ENCODE peak calls at places on chromosomes 1 and 21, in ten cellular contexts. One of them, this sample, is unnamed.

GRCh38 chr1:18229620-18230019 is 122.0 kb downstream of the IGSF21 start:
- DNase-seq in nephron progenitor cell: no peak
- DNase-seq in AG10803: no peak
- DNase-seq in lower leg skin: no peak
- DNase-seq in fibroblast of the aortic adventitia: no peak
- DNase-seq in OCI-LY7: no peak
- DNase-seq in ovary: no peak
- DNase-seq in GM23338: no peak
- DNase-seq in neural progenitor cell: no peak
- DNase-seq in psoas muscle: no peak
- DNase-seq in this sample: no peak

GRCh38 chr1:221961532-221962292 is 219.8 kb upstream of the DUSP10 start:
- DNase-seq in psoas muscle: no peak
- DNase-seq in lower leg skin: no peak
- DNase-seq in neural progenitor cell: no peak
- DNase-seq in AG10803: peak; percentile 73
- DNase-seq in fibroblast of the aortic adventitia: peak; percentile 44
- DNase-seq in nephron progenitor cell: no peak
- DNase-seq in OCI-LY7: no peak
- DNase-seq in ovary: no peak
- DNase-seq in GM23338: no peak
- DNase-seq in this sample: peak; percentile 47

GRCh38 chr21:32733356-32733755 is 5.5 kb upstream of the SYNJ1 start:
- DNase-seq in psoas muscle: no peak
- DNase-seq in ovary: no peak
- DNase-seq in fibroblast of the aortic adventitia: no peak
- DNase-seq in lower leg skin: no peak
- DNase-seq in GM23338: no peak
- DNase-seq in OCI-LY7: no peak
- DNase-seq in AG10803: no peak
- DNase-seq in nephron progenitor cell: no peak
- DNase-seq in neural progenitor cell: no peak
- DNase-seq in this sample: no peak

GRCh38 chr1:7508052-7508745 is 262.9 kb upstream of the VAMP3 start:
- DNase-seq in GM23338: no peak
- DNase-seq in lower leg skin: no peak
- DNase-seq in ovary: no peak
- DNase-seq in psoas muscle: peak; percentile 30
- DNase-seq in neural progenitor cell: no peak
- DNase-seq in OCI-LY7: no peak
- DNase-seq in AG10803: no peak
- DNase-seq in fibroblast of the aortic adventitia: no peak
- DNase-seq in nephron progenitor cell: no peak
- DNase-seq in this sample: no peak

GRCh38 chr1:228208831-228209524 is 1.1 kb downstream of the OBSCN start:
- DNase-seq in ovary: no peak
- DNase-seq in nephron progenitor cell: no peak
- DNase-seq in AG10803: no peak
- DNase-seq in OCI-LY7: no peak
- DNase-seq in fibroblast of the aortic adventitia: no peak
- DNase-seq in psoas muscle: peak; percentile 76
- DNase-seq in lower leg skin: no peak
- DNase-seq in neural progenitor cell: no peak
- DNase-seq in GM23338: no peak
- DNase-seq in this sample: no peak

GRCh38 chr1:226195144-226195543 is 8.6 kb upstream of the ACBD3 start:
- DNase-seq in lower leg skin: no peak
- DNase-seq in nephron progenitor cell: no peak
- DNase-seq in ovary: no peak
- DNase-seq in neural progenitor cell: no peak
- DNase-seq in AG10803: no peak
- DNase-seq in psoas muscle: no peak
- DNase-seq in GM23338: no peak
- DNase-seq in fibroblast of the aortic adventitia: no peak
- DNase-seq in OCI-LY7: no peak
- DNase-seq in this sample: no peak

GRCh38 chr1:198162091-198162767 is 5.4 kb downstream of the NEK7 start:
- DNase-seq in psoas muscle: no peak
- DNase-seq in neural progenitor cell: no peak
- DNase-seq in AG10803: no peak
- DNase-seq in nephron progenitor cell: no peak
- DNase-seq in GM23338: no peak
- DNase-seq in lower leg skin: no peak
- DNase-seq in OCI-LY7: peak; percentile 42
- DNase-seq in ovary: no peak
- DNase-seq in fibroblast of the aortic adventitia: no peak
- DNase-seq in this sample: no peak

GRCh38 chr1:167441222-167441621 is 77.1 kb downstream of the CD247 start:
- DNase-seq in AG10803: no peak
- DNase-seq in OCI-LY7: no peak
- DNase-seq in fibroblast of the aortic adventitia: no peak
- DNase-seq in neural progenitor cell: no peak
- DNase-seq in lower leg skin: no peak
- DNase-seq in psoas muscle: no peak
- DNase-seq in ovary: no peak
- DNase-seq in nephron progenitor cell: no peak
- DNase-seq in GM23338: no peak
- DNase-seq in this sample: no peak

GRCh38 chr1:2545754-2546514 is 10.2 kb upstream of the TNFRSF14 start:
- DNase-seq in neural progenitor cell: peak; percentile 98
- DNase-seq in psoas muscle: peak; percentile 86
- DNase-seq in ovary: peak; percentile 58
- DNase-seq in fibroblast of the aortic adventitia: peak; percentile 48
- DNase-seq in lower leg skin: peak; percentile 89
- DNase-seq in GM23338: peak; percentile 95
- DNase-seq in nephron progenitor cell: peak; percentile 93
- DNase-seq in OCI-LY7: peak; percentile 93
- DNase-seq in AG10803: peak; percentile 58
- DNase-seq in this sample: peak; percentile 92

GRCh38 chr21:26846036-26846931 is 1.1 kb upstream of the ADAMTS1 start:
- DNase-seq in nephron progenitor cell: peak; percentile 75
- DNase-seq in psoas muscle: peak; percentile 91
- DNase-seq in GM23338: peak; percentile 81
- DNase-seq in OCI-LY7: no peak
- DNase-seq in AG10803: peak; percentile 80
- DNase-seq in neural progenitor cell: peak; percentile 79
- DNase-seq in ovary: peak; percentile 92
- DNase-seq in fibroblast of the aortic adventitia: peak; percentile 85
- DNase-seq in lower leg skin: peak; percentile 76
- DNase-seq in this sample: peak; percentile 71

GRCh38 chr1:47444578-47445465 is 7.0 kb downstream of the FOXD2 start:
- DNase-seq in lower leg skin: no peak
- DNase-seq in OCI-LY7: no peak
- DNase-seq in nephron progenitor cell: peak; percentile 68
- DNase-seq in GM23338: peak; percentile 60
- DNase-seq in psoas muscle: peak; percentile 58
- DNase-seq in fibroblast of the aortic adventitia: no peak
- DNase-seq in ovary: no peak
- DNase-seq in neural progenitor cell: peak; percentile 77
- DNase-seq in AG10803: no peak
- DNase-seq in this sample: no peak

GRCh38 chr1:1617925-1618324 is 2.6 kb downstream of the MIB2 start:
- DNase-seq in GM23338: no peak
- DNase-seq in nephron progenitor cell: no peak
- DNase-seq in psoas muscle: peak; percentile 34
- DNase-seq in lower leg skin: no peak
- DNase-seq in fibroblast of the aortic adventitia: no peak
- DNase-seq in ovary: no peak
- DNase-seq in AG10803: no peak
- DNase-seq in OCI-LY7: no peak
- DNase-seq in neural progenitor cell: no peak
- DNase-seq in this sample: no peak

GRCh38 chr1:202069670-202070069 is 53.0 kb upstream of the GPR37L1 start:
- DNase-seq in AG10803: no peak
- DNase-seq in OCI-LY7: peak; percentile 73
- DNase-seq in psoas muscle: no peak
- DNase-seq in neural progenitor cell: no peak
- DNase-seq in GM23338: no peak
- DNase-seq in lower leg skin: no peak
- DNase-seq in ovary: no peak
- DNase-seq in nephron progenitor cell: no peak
- DNase-seq in fibroblast of the aortic adventitia: no peak
- DNase-seq in this sample: no peak

GRCh38 chr21:36246080-36246631 is 73.8 kb upstream of the MORC3 start:
- DNase-seq in lower leg skin: peak; percentile 32
- DNase-seq in ovary: no peak
- DNase-seq in neural progenitor cell: no peak
- DNase-seq in psoas muscle: no peak
- DNase-seq in AG10803: no peak
- DNase-seq in OCI-LY7: no peak
- DNase-seq in GM23338: no peak
- DNase-seq in fibroblast of the aortic adventitia: no peak
- DNase-seq in nephron progenitor cell: peak; percentile 49
- DNase-seq in this sample: peak; percentile 31

GRCh38 chr1:43329995-43330751 is 7.4 kb upstream of the MPL start:
- DNase-seq in neural progenitor cell: no peak
- DNase-seq in ovary: peak; percentile 51
- DNase-seq in fibroblast of the aortic adventitia: peak; percentile 81
- DNase-seq in lower leg skin: peak; percentile 39
- DNase-seq in nephron progenitor cell: no peak
- DNase-seq in AG10803: peak; percentile 47
- DNase-seq in OCI-LY7: no peak
- DNase-seq in GM23338: peak; percentile 28
- DNase-seq in psoas muscle: peak; percentile 63
- DNase-seq in this sample: peak; percentile 50

GRCh38 chr1:29471487-29472313 is 235.4 kb downstream of the PTPRU start:
- DNase-seq in OCI-LY7: no peak
- DNase-seq in GM23338: no peak
- DNase-seq in neural progenitor cell: no peak
- DNase-seq in ovary: no peak
- DNase-seq in AG10803: no peak
- DNase-seq in nephron progenitor cell: peak; percentile 54
- DNase-seq in psoas muscle: no peak
- DNase-seq in fibroblast of the aortic adventitia: no peak
- DNase-seq in lower leg skin: no peak
- DNase-seq in this sample: no peak

GRCh38 chr1:87437663-87438295 is 109.1 kb downstream of the LMO4 start:
- DNase-seq in fibroblast of the aortic adventitia: no peak
- DNase-seq in psoas muscle: no peak
- DNase-seq in nephron progenitor cell: no peak
- DNase-seq in ovary: no peak
- DNase-seq in neural progenitor cell: no peak
- DNase-seq in OCI-LY7: no peak
- DNase-seq in AG10803: no peak
- DNase-seq in lower leg skin: no peak
- DNase-seq in GM23338: peak; percentile 14
- DNase-seq in this sample: no peak

GRCh38 chr1:180923887-180924286 is 11.2 kb downstream of the KIAA1614 start:
- DNase-seq in psoas muscle: no peak
- DNase-seq in ovary: no peak
- DNase-seq in OCI-LY7: no peak
- DNase-seq in GM23338: no peak
- DNase-seq in lower leg skin: no peak
- DNase-seq in neural progenitor cell: no peak
- DNase-seq in fibroblast of the aortic adventitia: no peak
- DNase-seq in nephron progenitor cell: no peak
- DNase-seq in AG10803: no peak
- DNase-seq in this sample: no peak

GRCh38 chr1:220430059-220430458 is 97.9 kb upstream of the MARK1 start:
- DNase-seq in ovary: no peak
- DNase-seq in GM23338: peak; percentile 68
- DNase-seq in fibroblast of the aortic adventitia: no peak
- DNase-seq in OCI-LY7: no peak
- DNase-seq in lower leg skin: no peak
- DNase-seq in nephron progenitor cell: peak; percentile 14
- DNase-seq in AG10803: peak; percentile 8
- DNase-seq in psoas muscle: no peak
- DNase-seq in neural progenitor cell: peak; percentile 34
- DNase-seq in this sample: no peak
- TF ChIP-seq CTCF in ovary: no peak
- TF ChIP-seq CTCF in GM23338: no peak
- TF ChIP-seq CTCF in fibroblast of the aortic adventitia: no peak
- TF ChIP-seq CTCF in OCI-LY7: no peak
- TF ChIP-seq CTCF in lower leg skin: no peak
- TF ChIP-seq CTCF in nephron progenitor cell: no peak
- TF ChIP-seq CTCF in AG10803: no peak
- TF ChIP-seq CTCF in psoas muscle: no peak
- TF ChIP-seq CTCF in neural progenitor cell: no peak
- TF ChIP-seq CTCF in this sample: no peak

DNA sequence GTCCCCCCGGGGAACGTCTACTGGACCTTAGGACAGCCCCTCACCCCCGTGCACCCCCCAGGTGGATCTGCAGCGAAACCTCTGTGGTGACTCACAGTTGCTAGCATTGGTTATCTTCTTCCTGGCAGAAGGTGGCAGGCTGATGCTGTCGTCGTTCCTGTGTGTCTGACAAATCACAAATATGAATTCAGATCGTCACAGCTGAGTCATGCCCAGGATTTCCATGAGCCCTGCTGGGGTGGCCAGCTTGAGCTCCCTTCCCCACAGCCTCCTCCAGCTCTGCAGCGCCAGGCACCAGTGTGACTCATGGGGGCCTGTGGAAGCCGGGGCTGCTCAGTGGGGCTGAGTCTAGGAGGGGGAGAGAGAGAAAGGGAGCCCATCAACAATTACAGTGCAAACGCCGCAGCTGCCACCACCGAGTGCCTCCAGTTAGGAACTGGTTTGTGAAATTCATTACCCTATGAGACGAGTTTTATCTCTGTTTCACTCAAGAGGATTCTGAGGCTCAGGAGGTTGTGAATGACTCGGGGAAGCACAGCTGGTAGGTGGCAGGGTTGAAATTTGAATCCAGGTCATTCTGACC is 197.9 kb downstream of the DYRK1A start:
- DNase-seq in ovary: peak; percentile 69
- DNase-seq in AG10803: peak; percentile 96
- DNase-seq in GM23338: peak; percentile 48
- DNase-seq in psoas muscle: peak; percentile 93
- DNase-seq in fibroblast of the aortic adventitia: peak; percentile 97
- DNase-seq in lower leg skin: peak; percentile 84
- DNase-seq in neural progenitor cell: peak; percentile 21
- DNase-seq in nephron progenitor cell: no peak
- DNase-seq in OCI-LY7: no peak
- DNase-seq in this sample: peak; percentile 76
- TF ChIP-seq CTCF in ovary: no peak
- TF ChIP-seq CTCF in AG10803: no peak
- TF ChIP-seq CTCF in GM23338: no peak
- TF ChIP-seq CTCF in psoas muscle: no peak
- TF ChIP-seq CTCF in fibroblast of the aortic adventitia: no peak
- TF ChIP-seq CTCF in lower leg skin: no peak
- TF ChIP-seq CTCF in neural progenitor cell: no peak
- TF ChIP-seq CTCF in nephron progenitor cell: no peak
- TF ChIP-seq CTCF in OCI-LY7: no peak
- TF ChIP-seq CTCF in this sample: peak; percentile 7

GRCh38 chr1:234543442-234544093 is 64.6 kb upstream of the TARBP1 start:
- DNase-seq in GM23338: no peak
- DNase-seq in neural progenitor cell: no peak
- DNase-seq in ovary: peak; percentile 60
- DNase-seq in fibroblast of the aortic adventitia: no peak
- DNase-seq in psoas muscle: peak; percentile 73
- DNase-seq in lower leg skin: no peak
- DNase-seq in nephron progenitor cell: no peak
- DNase-seq in OCI-LY7: no peak
- DNase-seq in AG10803: no peak
- DNase-seq in this sample: no peak
- TF ChIP-seq CTCF in GM23338: no peak
- TF ChIP-seq CTCF in neural progenitor cell: no peak
- TF ChIP-seq CTCF in ovary: peak; percentile 18
- TF ChIP-seq CTCF in fibroblast of the aortic adventitia: no peak
- TF ChIP-seq CTCF in psoas muscle: no peak
- TF ChIP-seq CTCF in lower leg skin: no peak
- TF ChIP-seq CTCF in nephron progenitor cell: no peak
- TF ChIP-seq CTCF in OCI-LY7: peak; percentile 30
- TF ChIP-seq CTCF in AG10803: no peak
- TF ChIP-seq CTCF in this sample: no peak

GRCh38 chr1:115706774-115707425 is 61.6 kb downstream of the CASQ2 start:
- DNase-seq in nephron progenitor cell: no peak
- DNase-seq in psoas muscle: no peak
- DNase-seq in OCI-LY7: peak; percentile 57
- DNase-seq in AG10803: peak; percentile 54
- DNase-seq in GM23338: peak; percentile 87
- DNase-seq in ovary: no peak
- DNase-seq in neural progenitor cell: peak; percentile 83
- DNase-seq in fibroblast of the aortic adventitia: peak; percentile 92
- DNase-seq in lower leg skin: no peak
- DNase-seq in this sample: no peak
- TF ChIP-seq CTCF in nephron progenitor cell: peak; percentile 80
- TF ChIP-seq CTCF in psoas muscle: peak; percentile 75
- TF ChIP-seq CTCF in OCI-LY7: peak; percentile 89
- TF ChIP-seq CTCF in AG10803: peak; percentile 71
- TF ChIP-seq CTCF in GM23338: peak; percentile 81
- TF ChIP-seq CTCF in ovary: peak; percentile 26
- TF ChIP-seq CTCF in neural progenitor cell: peak; percentile 88
- TF ChIP-seq CTCF in fibroblast of the aortic adventitia: peak; percentile 65
- TF ChIP-seq CTCF in lower leg skin: no peak
- TF ChIP-seq CTCF in this sample: peak; percentile 19